ENCODE peak calls at places on chromosome X, in four cellular contexts. One of them, this sample, is unnamed.

GRCh38 chrX:94914235-94914634 is 1240.2 kb downstream of the FAM133A start:
- DNase-seq in NCI-H345: no peak
- DNase-seq in stimulated activated CD4-positive, alpha-beta T cell treated with anti-CD3 and anti-CD28 coated beads, Interleukin-2, amount 100 ng/mL, for 48 hours: no peak
- DNase-seq in NCI-H1092: no peak
- DNase-seq in this sample: no peak

GRCh38 chrX:73916931-73917657 is 354.1 kb downstream of the CHIC1 start:
- DNase-seq in NCI-H345: no peak
- DNase-seq in stimulated activated CD4-positive, alpha-beta T cell treated with anti-CD3 and anti-CD28 coated beads, Interleukin-2, amount 100 ng/mL, for 48 hours: no peak
- DNase-seq in NCI-H1092: no peak
- DNase-seq in this sample: no peak

GRCh38 chrX:28979876-28980275 is 392.6 kb downstream of the IL1RAPL1 start:
- DNase-seq in NCI-H345: no peak
- DNase-seq in stimulated activated CD4-positive, alpha-beta T cell treated with anti-CD3 and anti-CD28 coated beads, Interleukin-2, amount 100 ng/mL, for 48 hours: no peak
- DNase-seq in NCI-H1092: no peak
- DNase-seq in this sample: no peak

GRCh38 chrX:2576793-2577192 is 76.0 kb upstream of the DHRSX start:
- DNase-seq in NCI-H345: no peak
- DNase-seq in stimulated activated CD4-positive, alpha-beta T cell treated with anti-CD3 and anti-CD28 coated beads, Interleukin-2, amount 100 ng/mL, for 48 hours: no peak
- DNase-seq in NCI-H1092: no peak
- DNase-seq in this sample: no peak

GRCh38 chrX:41759817-41760216 is 35.8 kb downstream of the GPR82 start:
- DNase-seq in NCI-H345: no peak
- DNase-seq in stimulated activated CD4-positive, alpha-beta T cell treated with anti-CD3 and anti-CD28 coated beads, Interleukin-2, amount 100 ng/mL, for 48 hours: no peak
- DNase-seq in NCI-H1092: no peak
- DNase-seq in this sample: no peak

GRCh38 chrX:140505421-140506337 is 810 bp upstream of the SOX3 start:
- DNase-seq in NCI-H345: no peak
- DNase-seq in stimulated activated CD4-positive, alpha-beta T cell treated with anti-CD3 and anti-CD28 coated beads, Interleukin-2, amount 100 ng/mL, for 48 hours: no peak
- DNase-seq in NCI-H1092: no peak
- DNase-seq in this sample: no peak

GRCh38 chrX:25600776-25601175 is 537.4 kb upstream of the MAGEB18 start:
- DNase-seq in NCI-H345: no peak
- DNase-seq in stimulated activated CD4-positive, alpha-beta T cell treated with anti-CD3 and anti-CD28 coated beads, Interleukin-2, amount 100 ng/mL, for 48 hours: no peak
- DNase-seq in NCI-H1092: no peak
- DNase-seq in this sample: no peak

GRCh38 chrX:40173662-40174593 is 76.2 kb upstream of the BCOR start:
- DNase-seq in NCI-H345: no peak
- DNase-seq in stimulated activated CD4-positive, alpha-beta T cell treated with anti-CD3 and anti-CD28 coated beads, Interleukin-2, amount 100 ng/mL, for 48 hours: peak; percentile 60
- DNase-seq in NCI-H1092: peak; percentile 76
- DNase-seq in this sample: peak; percentile 54

GRCh38 chrX:123975180-123975579 is 13.7 kb downstream of the STAG2 start:
- DNase-seq in NCI-H345: no peak
- DNase-seq in stimulated activated CD4-positive, alpha-beta T cell treated with anti-CD3 and anti-CD28 coated beads, Interleukin-2, amount 100 ng/mL, for 48 hours: no peak
- DNase-seq in NCI-H1092: no peak
- DNase-seq in this sample: no peak

GRCh38 chrX:39564751-39565150 is 533.0 kb downstream of the BCOR start:
- DNase-seq in NCI-H345: no peak
- DNase-seq in stimulated activated CD4-positive, alpha-beta T cell treated with anti-CD3 and anti-CD28 coated beads, Interleukin-2, amount 100 ng/mL, for 48 hours: no peak
- DNase-seq in NCI-H1092: no peak
- DNase-seq in this sample: no peak

GRCh38 chrX:8043546-8043945 is 116.3 kb upstream of the PNPLA4 start:
- DNase-seq in NCI-H345: no peak
- DNase-seq in stimulated activated CD4-positive, alpha-beta T cell treated with anti-CD3 and anti-CD28 coated beads, Interleukin-2, amount 100 ng/mL, for 48 hours: no peak
- DNase-seq in NCI-H1092: no peak
- DNase-seq in this sample: no peak

GRCh38 chrX:51215266-51215665 is 117.4 kb upstream of the NUDT10 start:
- DNase-seq in NCI-H345: no peak
- DNase-seq in stimulated activated CD4-positive, alpha-beta T cell treated with anti-CD3 and anti-CD28 coated beads, Interleukin-2, amount 100 ng/mL, for 48 hours: no peak
- DNase-seq in NCI-H1092: no peak
- DNase-seq in this sample: no peak

GRCh38 chrX:16807976-16808542 is 21.8 kb downstream of the TXLNG start:
- DNase-seq in NCI-H345: no peak
- DNase-seq in stimulated activated CD4-positive, alpha-beta T cell treated with anti-CD3 and anti-CD28 coated beads, Interleukin-2, amount 100 ng/mL, for 48 hours: no peak
- DNase-seq in NCI-H1092: no peak
- DNase-seq in this sample: no peak

GRCh38 chrX:134443020-134443419 is 16.9 kb upstream of the HPRT1 start:
- DNase-seq in NCI-H345: no peak
- DNase-seq in stimulated activated CD4-positive, alpha-beta T cell treated with anti-CD3 and anti-CD28 coated beads, Interleukin-2, amount 100 ng/mL, for 48 hours: no peak
- DNase-seq in NCI-H1092: no peak
- DNase-seq in this sample: no peak

GRCh38 chrX:70476934-70477733 is 32.5 kb downstream of the DLG3 start:
- DNase-seq in NCI-H345: peak; percentile 32
- DNase-seq in stimulated activated CD4-positive, alpha-beta T cell treated with anti-CD3 and anti-CD28 coated beads, Interleukin-2, amount 100 ng/mL, for 48 hours: no peak
- DNase-seq in NCI-H1092: no peak
- DNase-seq in this sample: peak; percentile 5

GRCh38 chrX:70042399-70043371 is 7.1 kb downstream of the AWAT2 start:
- DNase-seq in NCI-H345: no peak
- DNase-seq in stimulated activated CD4-positive, alpha-beta T cell treated with anti-CD3 and anti-CD28 coated beads, Interleukin-2, amount 100 ng/mL, for 48 hours: no peak
- DNase-seq in NCI-H1092: no peak
- DNase-seq in this sample: no peak

GRCh38 chrX:18360867-18361266 is 6.4 kb upstream of the SCML2 start:
- DNase-seq in NCI-H345: no peak
- DNase-seq in stimulated activated CD4-positive, alpha-beta T cell treated with anti-CD3 and anti-CD28 coated beads, Interleukin-2, amount 100 ng/mL, for 48 hours: no peak
- DNase-seq in NCI-H1092: no peak
- DNase-seq in this sample: no peak

GRCh38 chrX:77451041-77451440 is 3.9 kb downstream of the FGF16 start:
- DNase-seq in NCI-H345: no peak
- DNase-seq in stimulated activated CD4-positive, alpha-beta T cell treated with anti-CD3 and anti-CD28 coated beads, Interleukin-2, amount 100 ng/mL, for 48 hours: no peak
- DNase-seq in NCI-H1092: no peak
- DNase-seq in this sample: no peak

GRCh38 chrX:70219938-70220764 is 14.3 kb upstream of the AWAT1 start:
- DNase-seq in NCI-H345: peak; percentile 95
- DNase-seq in stimulated activated CD4-positive, alpha-beta T cell treated with anti-CD3 and anti-CD28 coated beads, Interleukin-2, amount 100 ng/mL, for 48 hours: no peak
- DNase-seq in NCI-H1092: peak; percentile 68
- DNase-seq in this sample: peak; percentile 67

GRCh38 chrX:140526138-140526537 is 21.3 kb upstream of the SOX3 start:
- DNase-seq in NCI-H345: no peak
- DNase-seq in stimulated activated CD4-positive, alpha-beta T cell treated with anti-CD3 and anti-CD28 coated beads, Interleukin-2, amount 100 ng/mL, for 48 hours: no peak
- DNase-seq in NCI-H1092: no peak
- DNase-seq in this sample: no peak

GRCh38 chrX:152915541-152916241 is 17.8 kb downstream of the ZNF185 start:
- DNase-seq in NCI-H345: peak; percentile 15
- DNase-seq in stimulated activated CD4-positive, alpha-beta T cell treated with anti-CD3 and anti-CD28 coated beads, Interleukin-2, amount 100 ng/mL, for 48 hours: no peak
- DNase-seq in NCI-H1092: no peak
- DNase-seq in this sample: no peak

GRCh38 chrX:153494541-153495361 is at the start of gene BGN:
- DNase-seq in NCI-H345: peak; percentile 30
- DNase-seq in stimulated activated CD4-positive, alpha-beta T cell treated with anti-CD3 and anti-CD28 coated beads, Interleukin-2, amount 100 ng/mL, for 48 hours: no peak
- DNase-seq in NCI-H1092: peak; percentile 39
- DNase-seq in this sample: no peak

GRCh38 chrX:106007815-106008214 is 30.7 kb downstream of the SERPINA7 start:
- DNase-seq in NCI-H345: no peak
- DNase-seq in stimulated activated CD4-positive, alpha-beta T cell treated with anti-CD3 and anti-CD28 coated beads, Interleukin-2, amount 100 ng/mL, for 48 hours: no peak
- DNase-seq in NCI-H1092: no peak
- DNase-seq in this sample: no peak

GRCh38 chrX:1411331-1411730 is 19.4 kb upstream of the SLC25A6 start:
- DNase-seq in NCI-H345: no peak
- DNase-seq in stimulated activated CD4-positive, alpha-beta T cell treated with anti-CD3 and anti-CD28 coated beads, Interleukin-2, amount 100 ng/mL, for 48 hours: no peak
- DNase-seq in NCI-H1092: no peak
- DNase-seq in this sample: no peak

GRCh38 chrX:6386837-6387236 is 148.1 kb downstream of the VCX3A start:
- DNase-seq in NCI-H345: no peak
- DNase-seq in stimulated activated CD4-positive, alpha-beta T cell treated with anti-CD3 and anti-CD28 coated beads, Interleukin-2, amount 100 ng/mL, for 48 hours: no peak
- DNase-seq in NCI-H1092: no peak
- DNase-seq in this sample: no peak

GRCh38 chrX:10052906-10053625 is 85.9 kb downstream of the CLDN34 start:
- DNase-seq in NCI-H345: no peak
- DNase-seq in stimulated activated CD4-positive, alpha-beta T cell treated with anti-CD3 and anti-CD28 coated beads, Interleukin-2, amount 100 ng/mL, for 48 hours: no peak
- DNase-seq in NCI-H1092: no peak
- DNase-seq in this sample: no peak

GRCh38 chrX:30141966-30142365 is 73.4 kb upstream of the MAGEB2 start:
- DNase-seq in NCI-H345: peak; percentile 48
- DNase-seq in stimulated activated CD4-positive, alpha-beta T cell treated with anti-CD3 and anti-CD28 coated beads, Interleukin-2, amount 100 ng/mL, for 48 hours: no peak
- DNase-seq in NCI-H1092: peak; percentile 13
- DNase-seq in this sample: peak; percentile 3

GRCh38 chrX:133776072-133776471 is 209.3 kb downstream of the GPC3 start:
- DNase-seq in NCI-H345: peak; percentile 8
- DNase-seq in stimulated activated CD4-positive, alpha-beta T cell treated with anti-CD3 and anti-CD28 coated beads, Interleukin-2, amount 100 ng/mL, for 48 hours: peak; percentile 5
- DNase-seq in NCI-H1092: peak; percentile 2
- DNase-seq in this sample: no peak